ENCODE peak calls at places on chromosome 11, in ten cellular contexts. One of them, this sample, is unnamed.

GRCh38 chr11:116590844-116591575 is 181.8 kb downstream of the BUD13 start:
- DNase-seq in CD8-positive, alpha-beta memory T cell: no peak
- DNase-seq in fibroblast of pulmonary artery: no peak
- DNase-seq in fibroblast of lung: no peak
- DNase-seq in A549: no peak
- DNase-seq in GM23338: no peak
- DNase-seq in neural progenitor cell: no peak
- DNase-seq in mammary epithelial cell: no peak
- DNase-seq in HFF-Myc: no peak
- DNase-seq in colonic mucosa: no peak
- DNase-seq in this sample: no peak

GRCh38 chr11:107653077-107653476 is 58.8 kb downstream of the SLN start:
- DNase-seq in fibroblast of pulmonary artery: no peak
- DNase-seq in fibroblast of lung: no peak
- DNase-seq in mammary epithelial cell: no peak
- DNase-seq in A549: no peak
- DNase-seq in GM23338: no peak
- DNase-seq in colonic mucosa: no peak
- DNase-seq in neural progenitor cell: no peak
- DNase-seq in HFF-Myc: no peak
- DNase-seq in CD8-positive, alpha-beta memory T cell: no peak
- DNase-seq in this sample: no peak

GRCh38 chr11:30724274-30724673 is 138.1 kb upstream of the MPPED2 start:
- DNase-seq in colonic mucosa: no peak
- DNase-seq in A549: no peak
- DNase-seq in mammary epithelial cell: no peak
- DNase-seq in fibroblast of pulmonary artery: no peak
- DNase-seq in HFF-Myc: no peak
- DNase-seq in GM23338: no peak
- DNase-seq in CD8-positive, alpha-beta memory T cell: no peak
- DNase-seq in fibroblast of lung: no peak
- DNase-seq in neural progenitor cell: no peak
- DNase-seq in this sample: no peak

GRCh38 chr11:59265735-59266134 is 53.0 kb upstream of the MPEG1 start:
- DNase-seq in CD8-positive, alpha-beta memory T cell: no peak
- DNase-seq in GM23338: no peak
- DNase-seq in A549: no peak
- DNase-seq in colonic mucosa: no peak
- DNase-seq in HFF-Myc: no peak
- DNase-seq in fibroblast of pulmonary artery: no peak
- DNase-seq in neural progenitor cell: no peak
- DNase-seq in fibroblast of lung: no peak
- DNase-seq in mammary epithelial cell: no peak
- DNase-seq in this sample: no peak

GRCh38 chr11:114562166-114562916 is 2.7 kb upstream of the NXPE1 start:
- DNase-seq in fibroblast of lung: peak; percentile 6
- DNase-seq in colonic mucosa: no peak
- DNase-seq in fibroblast of pulmonary artery: peak; percentile 58
- DNase-seq in GM23338: no peak
- DNase-seq in neural progenitor cell: no peak
- DNase-seq in HFF-Myc: no peak
- DNase-seq in A549: no peak
- DNase-seq in CD8-positive, alpha-beta memory T cell: no peak
- DNase-seq in mammary epithelial cell: no peak
- DNase-seq in this sample: no peak

GRCh38 chr11:124207102-124207792 is 24.1 kb downstream of the OR10D3 start:
- DNase-seq in neural progenitor cell: no peak
- DNase-seq in fibroblast of lung: no peak
- DNase-seq in HFF-Myc: no peak
- DNase-seq in mammary epithelial cell: no peak
- DNase-seq in colonic mucosa: no peak
- DNase-seq in GM23338: no peak
- DNase-seq in CD8-positive, alpha-beta memory T cell: no peak
- DNase-seq in fibroblast of pulmonary artery: no peak
- DNase-seq in A549: no peak
- DNase-seq in this sample: no peak

GRCh38 chr11:416757-417621 is 2.2 kb upstream of the SIGIRR start:
- DNase-seq in colonic mucosa: peak; percentile 78
- DNase-seq in fibroblast of lung: no peak
- DNase-seq in neural progenitor cell: peak; percentile 62
- DNase-seq in A549: no peak
- DNase-seq in mammary epithelial cell: peak; percentile 45
- DNase-seq in CD8-positive, alpha-beta memory T cell: peak; percentile 34
- DNase-seq in HFF-Myc: no peak
- DNase-seq in GM23338: peak; percentile 93
- DNase-seq in fibroblast of pulmonary artery: peak; percentile 14
- DNase-seq in this sample: no peak

GRCh38 chr11:58734681-58735490 is 3.1 kb upstream of the GLYAT start:
- DNase-seq in mammary epithelial cell: no peak
- DNase-seq in fibroblast of pulmonary artery: no peak
- DNase-seq in A549: no peak
- DNase-seq in colonic mucosa: no peak
- DNase-seq in CD8-positive, alpha-beta memory T cell: no peak
- DNase-seq in GM23338: no peak
- DNase-seq in neural progenitor cell: no peak
- DNase-seq in fibroblast of lung: no peak
- DNase-seq in HFF-Myc: no peak
- DNase-seq in this sample: no peak

GRCh38 chr11:69359735-69360470 is 65.9 kb downstream of the MYEOV start:
- DNase-seq in fibroblast of pulmonary artery: peak; percentile 64
- DNase-seq in HFF-Myc: no peak
- DNase-seq in A549: no peak
- DNase-seq in CD8-positive, alpha-beta memory T cell: no peak
- DNase-seq in neural progenitor cell: no peak
- DNase-seq in mammary epithelial cell: no peak
- DNase-seq in GM23338: no peak
- DNase-seq in colonic mucosa: no peak
- DNase-seq in fibroblast of lung: peak; percentile 37
- DNase-seq in this sample: no peak

GRCh38 chr11:35308157-35308556 is 111.2 kb downstream of the SLC1A2 start:
- DNase-seq in mammary epithelial cell: no peak
- DNase-seq in HFF-Myc: no peak
- DNase-seq in fibroblast of pulmonary artery: no peak
- DNase-seq in GM23338: no peak
- DNase-seq in fibroblast of lung: no peak
- DNase-seq in CD8-positive, alpha-beta memory T cell: no peak
- DNase-seq in colonic mucosa: no peak
- DNase-seq in A549: no peak
- DNase-seq in neural progenitor cell: no peak
- DNase-seq in this sample: no peak

GRCh38 chr11:134207538-134208239 is 16.1 kb downstream of the NCAPD3 start:
- DNase-seq in mammary epithelial cell: no peak
- DNase-seq in colonic mucosa: peak; percentile 44
- DNase-seq in neural progenitor cell: peak; percentile 43
- DNase-seq in CD8-positive, alpha-beta memory T cell: peak; percentile 50
- DNase-seq in HFF-Myc: no peak
- DNase-seq in A549: peak; percentile 25
- DNase-seq in fibroblast of pulmonary artery: peak; percentile 36
- DNase-seq in fibroblast of lung: peak; percentile 21
- DNase-seq in GM23338: peak; percentile 64
- DNase-seq in this sample: peak; percentile 47

GRCh38 chr11:79393362-79394043 is 47.3 kb downstream of the TENM4 start:
- DNase-seq in GM23338: peak; percentile 54
- DNase-seq in CD8-positive, alpha-beta memory T cell: no peak
- DNase-seq in fibroblast of pulmonary artery: no peak
- DNase-seq in mammary epithelial cell: no peak
- DNase-seq in A549: peak; percentile 15
- DNase-seq in fibroblast of lung: no peak
- DNase-seq in HFF-Myc: peak; percentile 4
- DNase-seq in neural progenitor cell: peak; percentile 42
- DNase-seq in colonic mucosa: no peak
- DNase-seq in this sample: no peak

GRCh38 chr11:2910401-2910955 is 18.7 kb downstream of the PHLDA2 start:
- DNase-seq in A549: no peak
- DNase-seq in GM23338: no peak
- DNase-seq in fibroblast of lung: no peak
- DNase-seq in neural progenitor cell: no peak
- DNase-seq in colonic mucosa: no peak
- DNase-seq in HFF-Myc: no peak
- DNase-seq in mammary epithelial cell: no peak
- DNase-seq in fibroblast of pulmonary artery: no peak
- DNase-seq in CD8-positive, alpha-beta memory T cell: no peak
- DNase-seq in this sample: no peak

GRCh38 chr11:26700536-26701235 is 21.2 kb downstream of the SLC5A12 start:
- DNase-seq in GM23338: no peak
- DNase-seq in mammary epithelial cell: no peak
- DNase-seq in A549: no peak
- DNase-seq in fibroblast of lung: no peak
- DNase-seq in neural progenitor cell: peak; percentile 13
- DNase-seq in colonic mucosa: no peak
- DNase-seq in CD8-positive, alpha-beta memory T cell: no peak
- DNase-seq in fibroblast of pulmonary artery: no peak
- DNase-seq in HFF-Myc: no peak
- DNase-seq in this sample: no peak

GRCh38 chr11:129434641-129435498 is 59.2 kb downstream of the BARX2 start:
- DNase-seq in mammary epithelial cell: peak; percentile 58
- DNase-seq in fibroblast of lung: no peak
- DNase-seq in colonic mucosa: no peak
- DNase-seq in HFF-Myc: no peak
- DNase-seq in GM23338: no peak
- DNase-seq in fibroblast of pulmonary artery: no peak
- DNase-seq in neural progenitor cell: no peak
- DNase-seq in A549: no peak
- DNase-seq in CD8-positive, alpha-beta memory T cell: no peak
- DNase-seq in this sample: no peak

DNA sequence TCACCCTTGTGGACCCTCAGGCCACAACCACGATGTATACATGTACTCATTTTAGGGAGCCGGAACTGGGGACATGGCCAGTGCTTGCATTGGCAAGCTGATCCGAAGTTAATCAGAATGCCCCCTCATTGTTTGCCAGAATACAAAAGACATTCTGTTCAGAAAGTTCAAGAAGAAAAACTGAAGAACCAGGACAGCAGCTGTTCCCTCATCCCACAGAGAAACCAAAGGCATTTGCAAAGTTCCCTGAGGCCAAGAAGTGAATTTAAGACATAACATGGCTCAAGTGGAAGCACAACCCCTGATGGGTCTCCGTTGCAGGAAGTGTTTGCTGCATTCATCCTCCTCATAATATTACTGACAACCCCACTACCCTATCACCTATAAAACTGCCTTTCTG is 101.8 kb upstream of the AKIP1 start:
- DNase-seq in colonic mucosa: no peak
- DNase-seq in fibroblast of pulmonary artery: no peak
- DNase-seq in fibroblast of lung: no peak
- DNase-seq in HFF-Myc: no peak
- DNase-seq in CD8-positive, alpha-beta memory T cell: no peak
- DNase-seq in mammary epithelial cell: peak; percentile 23
- DNase-seq in GM23338: no peak
- DNase-seq in neural progenitor cell: no peak
- DNase-seq in A549: no peak
- DNase-seq in this sample: no peak
- H3K4me3 ChIP-seq in colonic mucosa: peak overlapping the region; percentile 63
- H3K4me3 ChIP-seq in fibroblast of pulmonary artery: peak overlapping the region; percentile 73
- H3K4me3 ChIP-seq in fibroblast of lung: peak overlapping the region; percentile 65
- H3K4me3 ChIP-seq in HFF-Myc: peak overlapping the region; percentile 57
- H3K4me3 ChIP-seq in CD8-positive, alpha-beta memory T cell: no peak overlapping the region
- H3K4me3 ChIP-seq in mammary epithelial cell: peak overlapping the region; percentile 80
- H3K4me3 ChIP-seq in GM23338: no peak overlapping the region
- H3K4me3 ChIP-seq in neural progenitor cell: peak overlapping the region; percentile 40
- H3K4me3 ChIP-seq in A549: no peak overlapping the region
- H3K4me3 ChIP-seq in this sample: no peak overlapping the region

DNA sequence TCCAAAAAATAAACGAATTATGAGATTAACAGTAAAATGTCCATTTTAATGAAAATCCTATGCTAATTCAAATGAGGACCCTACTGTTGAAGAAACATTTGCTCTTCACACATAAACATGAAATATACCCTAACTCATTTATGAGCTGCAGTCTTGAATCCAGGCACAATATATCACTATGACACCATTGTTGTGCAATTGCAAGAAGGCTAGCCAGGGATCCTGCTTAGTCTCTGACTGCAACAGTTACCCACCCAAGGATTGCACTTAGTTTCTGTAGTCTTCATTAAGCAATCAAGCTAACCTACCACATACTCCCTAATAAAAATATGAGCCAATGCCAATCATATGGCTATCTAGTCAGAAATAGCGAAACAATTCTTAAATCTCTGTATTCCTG is 981.0 kb upstream of the FAT3 start:
- DNase-seq in HFF-Myc: no peak
- DNase-seq in fibroblast of pulmonary artery: peak; percentile 40
- DNase-seq in CD8-positive, alpha-beta memory T cell: no peak
- DNase-seq in mammary epithelial cell: no peak
- DNase-seq in colonic mucosa: no peak
- DNase-seq in GM23338: no peak
- DNase-seq in fibroblast of lung: peak; percentile 87
- DNase-seq in A549: no peak
- DNase-seq in neural progenitor cell: no peak
- DNase-seq in this sample: no peak
- H3K4me3 ChIP-seq in HFF-Myc: no peak overlapping the region
- H3K4me3 ChIP-seq in fibroblast of pulmonary artery: no peak overlapping the region
- H3K4me3 ChIP-seq in CD8-positive, alpha-beta memory T cell: no peak overlapping the region
- H3K4me3 ChIP-seq in mammary epithelial cell: no peak overlapping the region
- H3K4me3 ChIP-seq in colonic mucosa: no peak overlapping the region
- H3K4me3 ChIP-seq in GM23338: no peak overlapping the region
- H3K4me3 ChIP-seq in fibroblast of lung: no peak overlapping the region
- H3K4me3 ChIP-seq in A549: no peak overlapping the region
- H3K4me3 ChIP-seq in neural progenitor cell: no peak overlapping the region
- H3K4me3 ChIP-seq in this sample: no peak overlapping the region

GRCh38 chr11:17719940-17720795 is 797 bp downstream of the MYOD1 start:
- DNase-seq in GM23338: peak; percentile 79
- DNase-seq in fibroblast of pulmonary artery: peak; percentile 20
- DNase-seq in colonic mucosa: no peak
- DNase-seq in HFF-Myc: no peak
- DNase-seq in neural progenitor cell: peak; percentile 89
- DNase-seq in A549: peak; percentile 34
- DNase-seq in fibroblast of lung: no peak
- DNase-seq in mammary epithelial cell: no peak
- DNase-seq in CD8-positive, alpha-beta memory T cell: no peak
- DNase-seq in this sample: no peak
- H3K4me3 ChIP-seq in GM23338: peak overlapping the region; percentile 70
- H3K4me3 ChIP-seq in fibroblast of pulmonary artery: no peak overlapping the region
- H3K4me3 ChIP-seq in colonic mucosa: no peak overlapping the region
- H3K4me3 ChIP-seq in HFF-Myc: no peak overlapping the region
- H3K4me3 ChIP-seq in neural progenitor cell: peak overlapping the region; percentile 42
- H3K4me3 ChIP-seq in A549: peak overlapping the region; percentile 23
- H3K4me3 ChIP-seq in fibroblast of lung: no peak overlapping the region
- H3K4me3 ChIP-seq in mammary epithelial cell: no peak overlapping the region
- H3K4me3 ChIP-seq in CD8-positive, alpha-beta memory T cell: no peak overlapping the region
- H3K4me3 ChIP-seq in this sample: no peak overlapping the region

DNA sequence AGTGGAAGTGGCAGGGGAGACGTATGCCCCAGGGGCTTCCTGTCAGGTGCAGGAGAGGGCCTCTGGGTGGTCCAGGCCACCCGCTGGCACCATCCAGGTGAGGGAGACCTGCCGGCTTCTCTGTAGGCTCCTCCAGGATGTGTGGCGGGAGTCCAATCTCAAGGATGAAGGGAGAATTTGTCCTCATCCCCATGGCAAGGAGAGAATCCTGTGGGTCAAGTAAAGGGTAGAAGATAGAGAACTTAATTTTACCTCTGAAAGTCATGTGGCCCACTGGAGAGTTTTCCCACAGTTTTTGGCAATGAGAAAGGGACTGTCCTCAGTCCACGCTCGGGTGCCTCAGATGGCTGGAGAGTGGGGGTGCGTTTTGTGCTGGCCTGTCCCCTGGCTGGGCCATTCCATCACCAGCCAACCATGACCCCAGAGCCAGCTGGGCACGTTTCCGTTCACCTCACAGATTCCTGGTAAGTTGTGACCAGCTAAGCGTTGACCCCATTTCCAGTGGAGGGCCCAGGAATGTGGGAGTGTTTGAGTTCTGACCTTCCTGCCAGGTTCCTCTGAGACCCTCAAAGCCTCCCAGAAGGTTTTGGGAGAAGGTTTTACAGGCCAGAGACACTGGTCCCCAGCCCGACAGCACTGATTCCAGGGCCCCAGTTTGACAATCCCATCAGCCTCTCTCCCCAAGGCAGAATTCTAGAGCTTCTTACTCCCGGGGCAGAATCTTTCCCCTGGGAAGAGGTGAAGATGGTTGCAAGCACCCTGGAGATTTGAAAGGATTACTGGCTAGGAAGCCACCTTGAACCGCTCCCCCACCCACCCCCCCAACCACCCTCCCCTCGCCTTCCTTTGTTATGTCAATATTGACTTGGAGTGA is 2.6 kb downstream of the OVOL1 start:
- DNase-seq in colonic mucosa: no peak
- DNase-seq in mammary epithelial cell: no peak
- DNase-seq in CD8-positive, alpha-beta memory T cell: no peak
- DNase-seq in fibroblast of pulmonary artery: no peak
- DNase-seq in HFF-Myc: no peak
- DNase-seq in fibroblast of lung: no peak
- DNase-seq in GM23338: no peak
- DNase-seq in neural progenitor cell: no peak
- DNase-seq in A549: no peak
- DNase-seq in this sample: no peak
- H3K4me3 ChIP-seq in colonic mucosa: peak overlapping the region; percentile 61
- H3K4me3 ChIP-seq in mammary epithelial cell: no peak overlapping the region
- H3K4me3 ChIP-seq in CD8-positive, alpha-beta memory T cell: no peak overlapping the region
- H3K4me3 ChIP-seq in fibroblast of pulmonary artery: no peak overlapping the region
- H3K4me3 ChIP-seq in HFF-Myc: no peak overlapping the region
- H3K4me3 ChIP-seq in fibroblast of lung: no peak overlapping the region
- H3K4me3 ChIP-seq in GM23338: peak overlapping the region; percentile 86
- H3K4me3 ChIP-seq in neural progenitor cell: no peak overlapping the region
- H3K4me3 ChIP-seq in A549: no peak overlapping the region
- H3K4me3 ChIP-seq in this sample: no peak overlapping the region

This sample was measured in effector memory CD4-positive, alpha-beta T cell.